ENCODE peak calls at places on chromosomes 2 and 18, in seven cellular contexts. D, X, S, P, C, Z and W are unnamed samples.

GRCh38 chr18:47756364-47757016 is 174.0 kb downstream of the SMAD2 start:
- DNase-seq in D (peak; percentile 23), X (peak; percentile 74), S (peak; percentile 14), P (peak; percentile 49), C (peak; percentile 65), Z (peak; percentile 14), W (no peak)

GRCh38 chr2:229489016-229489415 is 217.9 kb upstream of the PID1 start:
- DNase-seq in D (no peak), X (no peak), S (no peak), P (peak; percentile 97), C (no peak), Z (no peak), W (no peak)

GRCh38 chr2:188039307-188039706 is 252.4 kb upstream of the GULP1 start:
- DNase-seq in D (no peak), X (no peak), S (no peak), P (no peak), C (no peak), Z (no peak), W (no peak)

GRCh38 chr2:239160226-239161143 is 240.3 kb downstream of the HDAC4 start:
- DNase-seq in D (no peak), X (peak; percentile 27), S (no peak), P (no peak), C (no peak), Z (no peak), W (no peak)

GRCh38 chr2:109322111-109322510 is 193.1 kb downstream of the SH3RF3 start:
- DNase-seq in D (no peak), X (peak; percentile 70), S (no peak), P (peak; percentile 89), C (no peak), Z (no peak), W (peak; percentile 62)

GRCh38 chr18:35711227-35711626 is 129.7 kb downstream of the GALNT1 start:
- DNase-seq in D (no peak), X (no peak), S (no peak), P (no peak), C (no peak), Z (no peak), W (no peak)

GRCh38 chr2:237165405-237166276 is 80.0 kb downstream of the COPS8 start:
- DNase-seq in D (no peak), X (no peak), S (no peak), P (peak; percentile 59), C (no peak), Z (no peak), W (no peak)

GRCh38 chr2:23532311-23533013 is 147.5 kb downstream of the KLHL29 start:
- DNase-seq in D (no peak), X (no peak), S (peak; percentile 27), P (no peak), C (no peak), Z (no peak), W (no peak)

GRCh38 chr2:19747310-19748072 is 154.3 kb downstream of the TTC32 start:
- DNase-seq in D (no peak), X (no peak), S (no peak), P (no peak), C (no peak), Z (no peak), W (no peak)

GRCh38 chr2:88738271-88738670 is 46.8 kb downstream of the RPIA start:
- DNase-seq in D (no peak), X (no peak), S (no peak), P (no peak), C (no peak), Z (no peak), W (no peak)

GRCh38 chr2:215652432-215652831 is 216.6 kb upstream of the FN1 start:
- DNase-seq in D (no peak), X (no peak), S (no peak), P (no peak), C (no peak), Z (no peak), W (no peak)

GRCh38 chr18:647304-647703 is 10.1 kb upstream of the TYMS start:
- DNase-seq in D (no peak), X (no peak), S (no peak), P (no peak), C (no peak), Z (no peak), W (no peak)

GRCh38 chr2:232613538-232614134 is 19.8 kb upstream of the EFHD1 start:
- DNase-seq in D (no peak), X (no peak), S (no peak), P (no peak), C (no peak), Z (no peak), W (no peak)

GRCh38 chr2:37568565-37568964 is 102.9 kb downstream of the CDC42EP3 start:
- DNase-seq in D (no peak), X (no peak), S (no peak), P (no peak), C (no peak), Z (no peak), W (no peak)

GRCh38 chr2:157627594-157628281 is 926 bp downstream of the ACVR1C start:
- DNase-seq in D (peak; percentile 14), X (peak; percentile 41), S (peak; percentile 22), P (no peak), C (peak; percentile 11), Z (no peak), W (no peak)

GRCh38 chr2:143545059-143545458 is 415.8 kb downstream of the ARHGAP15 start:
- DNase-seq in D (no peak), X (no peak), S (no peak), P (no peak), C (no peak), Z (no peak), W (no peak)